ENCODE peak calls at places on chromosome 2, in six cellular contexts. X is A549, O is sigmoid colon, Y is transverse colon, D is HepG2, B is stomach. J is an unnamed sample. For H3K4me1, the result is how much of the 10 kb centered on the place peaks cover.

GRCh38 chr2:152409691-152410597 is 75.0 kb downstream of the FMNL2 start:
- DNase-seq in Y (no peak), X (no peak), D (peak), O (no peak), B (no peak), J (no peak)

GRCh38 chr2:232520489-232520888 is 301 bp downstream of the PRSS56 start:
- DNase-seq in O (no peak), X (no peak), Y (no peak), B (no peak), D (no peak), J (no peak)

GRCh38 chr2:166092889-166093288 is 34.9 kb downstream of the SCN1A start:
- DNase-seq in Y (no peak), D (no peak), O (no peak), X (no peak), B (no peak), J (no peak)

GRCh38 chr2:20611077-20611843 is 39.6 kb downstream of the HS1BP3 start:
- DNase-seq in O (peak), B (peak), X (no peak), D (peak), Y (peak), J (peak)

GRCh38 chr2:18557121-18557520 is 3.3 kb downstream of the RDH14 start:
- DNase-seq in B (no peak), Y (no peak), X (no peak), D (no peak), O (no peak), J (no peak)

GRCh38 chr2:180505203-180505602 is 475.2 kb upstream of the UBE2E3 start:
- DNase-seq in Y (no peak), D (no peak), O (no peak), B (no peak), X (no peak), J (no peak)

GRCh38 chr2:157216421-157216965 is 41.0 kb upstream of the GALNT5 start:
- DNase-seq in B (no peak), Y (no peak), X (no peak), O (no peak), D (no peak), J (no peak)

GRCh38 chr2:158191076-158191566 is 89.4 kb downstream of the UPP2 start:
- DNase-seq in D (peak), B (no peak), Y (no peak), X (no peak), O (no peak), J (no peak)

GRCh38 chr2:144801325-144801724 is 281.4 kb upstream of the ZEB2 start:
- DNase-seq in Y (no peak), B (no peak), X (no peak), D (no peak), O (no peak), J (no peak)

GRCh38 chr2:230796280-230796862 is 68.4 kb upstream of the ITM2C start:
- DNase-seq in O (no peak), X (no peak), B (no peak), Y (no peak), D (no peak), J (no peak)

GRCh38 chr2:195660265-195660890 is 3.4 kb downstream of the SLC39A10 start:
- DNase-seq in Y (peak), O (peak), B (peak), D (peak), X (peak), J (no peak)

GRCh38 chr2:64799592-64800252 is 146.0 kb upstream of the SERTAD2 start:
- DNase-seq in X (no peak), O (no peak), D (no peak), Y (no peak), B (peak), J (no peak)

GRCh38 chr2:239736358-239737143 is 288.6 kb downstream of the NDUFA10 start:
- DNase-seq in O (no peak), X (no peak), Y (no peak), B (no peak), D (no peak), J (no peak)

GRCh38 chr2:73104933-73105332 is 7.8 kb downstream of the RAB11FIP5 start:
- DNase-seq in X (no peak), B (no peak), Y (no peak), O (no peak), D (no peak), J (no peak)

GRCh38 chr2:203869610-203870042 is 2.1 kb downstream of the CTLA4 start:
- DNase-seq in X (no peak), D (no peak), Y (no peak), B (no peak), O (no peak), J (no peak)

GRCh38 chr2:3466482-3466863 is 52.9 kb downstream of the ADI1 start:
- DNase-seq in O (no peak), D (no peak), Y (no peak), X (no peak), B (no peak), J (no peak)

GRCh38 chr2:88694015-88694414 is 2.5 kb downstream of the RPIA start:
- DNase-seq in O (no peak), B (peak), Y (no peak), D (no peak), X (no peak), J (no peak)

GRCh38 chr2:96815326-96816126 is 542 bp upstream of the CNNM3 start:
- DNase-seq in B (no peak), D (peak), X (peak), Y (peak), O (no peak), J (no peak)

GRCh38 chr2:238285653-238286082 is 2.7 kb downstream of the PER2 start:
- DNase-seq in B (peak), X (peak), Y (peak), O (peak), D (peak), J (peak)

GRCh38 chr2:76563730-76564129 is 853.0 kb upstream of the GCFC2 start:
- DNase-seq in O (no peak), X (no peak), D (no peak), B (no peak), Y (no peak), J (no peak)

GRCh38 chr2:85439986-85440385 is 21.5 kb downstream of the SH2D6 start:
- DNase-seq in X (no peak), B (no peak), O (no peak), D (no peak), Y (no peak), J (no peak)

GRCh38 chr2:20595439-20596192 is 55.3 kb downstream of the HS1BP3 start:
- DNase-seq in D (peak), O (peak), X (no peak), B (peak), Y (peak), J (peak)

GRCh38 chr2:135255208-135255607 is 203.1 kb downstream of the RAB3GAP1 start:
- DNase-seq in B (no peak), X (no peak), O (no peak), D (no peak), Y (no peak), J (no peak)

GRCh38 chr2:217559084-217559483 is 443.7 kb downstream of the TNS1 start:
- DNase-seq in O (no peak), Y (no peak), X (no peak), D (no peak), B (no peak), J (no peak)

GRCh38 chr2:126558029-126558428 is 97.9 kb upstream of the GYPC start:
- DNase-seq in X (no peak), D (no peak), O (no peak), B (no peak), Y (no peak), J (no peak)

GRCh38 chr2:128362889-128363228 is 44.2 kb upstream of the HS6ST1 start:
- DNase-seq in X (no peak), D (no peak), B (no peak), O (peak), Y (peak), J (peak)

DNA sequence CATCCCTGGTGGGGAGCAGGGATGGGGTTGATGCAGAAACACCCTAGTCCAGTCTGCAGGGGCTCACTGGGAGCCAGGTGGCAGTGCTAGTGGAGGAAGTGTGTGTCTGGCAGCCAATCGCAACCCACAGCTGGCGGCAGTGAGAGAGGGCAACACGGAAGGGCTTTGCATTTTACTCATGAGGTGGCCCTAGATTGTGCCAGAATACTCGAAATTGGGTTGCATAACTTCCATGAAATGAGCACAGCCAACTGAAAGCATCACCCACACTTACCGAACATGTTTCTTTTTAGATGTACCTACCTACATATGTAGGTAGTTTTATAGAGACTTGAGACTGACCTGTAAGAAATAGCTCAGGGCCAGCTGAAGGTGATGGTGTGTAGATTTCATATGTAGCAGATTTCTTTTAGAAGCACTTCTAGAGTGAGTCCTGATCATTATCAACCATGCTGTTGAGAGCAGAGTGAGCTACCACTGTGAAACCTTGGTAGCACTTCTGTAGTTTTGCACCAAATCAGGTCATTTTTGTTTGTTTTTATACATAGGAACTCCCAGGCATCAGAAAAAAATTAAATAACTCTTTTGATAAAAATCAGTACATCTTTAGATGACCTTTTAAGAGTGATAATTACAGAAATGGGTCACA is 13.0 kb downstream of the IL18R1 start:
- DNase-seq in D (no peak), O (no peak), Y (no peak), X (no peak), B (no peak), J (no peak)
- H3K4me3 ChIP-seq in D (no peak), O (no peak), Y (no peak), X (no peak), B (no peak), J (no peak)

DNA sequence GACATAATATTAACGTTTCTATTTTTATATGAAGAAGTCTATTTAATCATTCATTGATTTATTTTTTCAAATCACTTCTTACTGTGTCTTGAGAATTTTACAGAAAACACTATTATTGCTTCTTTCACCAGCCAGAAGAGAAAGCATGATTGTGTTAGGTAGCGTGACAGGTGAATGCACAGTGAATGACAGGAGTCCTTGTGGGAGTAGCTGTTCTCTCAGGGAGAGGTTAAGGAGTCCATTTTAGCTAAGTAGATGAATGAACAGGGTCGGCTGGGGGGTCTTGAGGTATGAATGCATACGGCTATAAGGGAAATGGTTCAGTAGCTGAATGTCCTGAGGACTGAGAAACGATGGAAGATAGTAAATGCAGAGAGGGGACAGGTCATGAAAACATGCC is 56.2 kb downstream of the CTNNA2 start:
- DNase-seq in D (no peak), O (no peak), Y (no peak), X (no peak), B (no peak), J (no peak)
- TF ChIP-seq EP300 in D (no peak), O (no peak), Y (no peak), X (no peak), B (no peak), J (no peak)

GRCh38 chr2:216408426-216409315 is 3.6 kb upstream of the SMARCAL1 start:
- DNase-seq in O (no peak), D (peak), B (no peak), Y (no peak), X (no peak), J (no peak)
- H3K4me1 ChIP-seq in O (under half), D (under half), B (under half), Y (under half), X (under half), J (under half)

DNA sequence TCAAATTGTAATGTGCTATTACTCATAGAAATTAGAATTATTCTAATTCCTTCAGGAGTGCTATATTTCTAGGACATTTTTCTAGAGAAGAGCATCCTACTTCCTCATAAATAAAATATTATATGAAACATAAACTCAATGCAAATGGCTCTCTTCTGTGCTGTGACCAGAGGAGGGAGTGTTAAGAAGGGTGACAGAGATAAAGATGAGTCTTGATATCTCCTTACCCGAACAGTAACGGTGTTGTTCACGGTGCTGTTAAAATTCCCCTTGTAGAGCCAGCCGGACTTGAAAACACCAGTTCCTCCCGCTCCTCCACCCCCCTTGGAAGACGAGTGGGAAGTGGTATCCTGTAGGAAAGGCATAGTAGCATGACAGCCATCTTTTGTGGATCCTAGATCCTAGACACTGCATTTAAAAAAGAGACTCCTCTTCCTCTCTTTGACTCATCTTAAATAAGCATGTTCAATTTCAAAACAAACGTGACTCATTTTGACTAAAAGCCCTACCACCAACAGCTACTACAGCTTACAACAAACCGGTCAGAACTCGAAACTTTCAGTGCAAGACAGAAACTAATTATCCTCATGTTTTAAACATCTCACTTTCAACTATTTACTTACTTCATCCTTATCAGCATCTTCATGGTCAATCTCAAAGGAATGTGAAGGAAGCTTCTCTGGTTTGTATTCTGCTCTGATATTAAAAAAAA is 156.3 kb downstream of the DOCK10 start:
- DNase-seq in D (no peak), Y (no peak), X (no peak), O (no peak), B (no peak), J (no peak)
- H3K4me3 ChIP-seq in D (no peak), Y (no peak), X (no peak), O (no peak), B (no peak), J (no peak)

J was measured in ovary.